ENCODE peak calls at places on chromosomes 7 and 10, in ten cellular contexts. One of them, this sample, is unnamed.

GRCh38 chr7:107958764-107959526 is 44.0 kb downstream of the LAMB1 start:
- DNase-seq in lower lobe of right lung: no peak
- DNase-seq in right lobe of liver: no peak
- DNase-seq in OCI-LY7: no peak
- DNase-seq in left ventricle myocardium inferior: no peak
- DNase-seq in transverse colon: no peak
- DNase-seq in mucosa of descending colon: no peak
- DNase-seq in gastrocnemius medialis: peak; percentile 24
- DNase-seq in prostate gland: no peak
- DNase-seq in upper lobe of right lung: no peak
- DNase-seq in this sample: no peak

GRCh38 chr10:89648074-89648473 is 3.0 kb upstream of the PANK1 start:
- DNase-seq in mucosa of descending colon: no peak
- DNase-seq in OCI-LY7: no peak
- DNase-seq in transverse colon: no peak
- DNase-seq in prostate gland: no peak
- DNase-seq in right lobe of liver: peak; percentile 57
- DNase-seq in left ventricle myocardium inferior: peak; percentile 27
- DNase-seq in upper lobe of right lung: no peak
- DNase-seq in gastrocnemius medialis: peak; percentile 85
- DNase-seq in lower lobe of right lung: no peak
- DNase-seq in this sample: no peak

GRCh38 chr7:117929217-117929616 is 56.0 kb upstream of the CTTNBP2 start:
- DNase-seq in transverse colon: no peak
- DNase-seq in mucosa of descending colon: no peak
- DNase-seq in upper lobe of right lung: no peak
- DNase-seq in gastrocnemius medialis: no peak
- DNase-seq in right lobe of liver: no peak
- DNase-seq in OCI-LY7: no peak
- DNase-seq in prostate gland: no peak
- DNase-seq in lower lobe of right lung: no peak
- DNase-seq in left ventricle myocardium inferior: no peak
- DNase-seq in this sample: no peak

GRCh38 chr7:1448958-1449357 is 10.3 kb downstream of the MICALL2 start:
- DNase-seq in right lobe of liver: no peak
- DNase-seq in transverse colon: no peak
- DNase-seq in mucosa of descending colon: no peak
- DNase-seq in lower lobe of right lung: no peak
- DNase-seq in gastrocnemius medialis: no peak
- DNase-seq in prostate gland: no peak
- DNase-seq in OCI-LY7: no peak
- DNase-seq in upper lobe of right lung: no peak
- DNase-seq in left ventricle myocardium inferior: no peak
- DNase-seq in this sample: no peak

GRCh38 chr7:29812185-29812876 is 6.0 kb downstream of the WIPF3 start:
- DNase-seq in right lobe of liver: no peak
- DNase-seq in transverse colon: no peak
- DNase-seq in prostate gland: no peak
- DNase-seq in upper lobe of right lung: no peak
- DNase-seq in left ventricle myocardium inferior: no peak
- DNase-seq in lower lobe of right lung: no peak
- DNase-seq in OCI-LY7: no peak
- DNase-seq in mucosa of descending colon: no peak
- DNase-seq in gastrocnemius medialis: no peak
- DNase-seq in this sample: no peak

GRCh38 chr7:105097619-105098018 is 83.6 kb downstream of the KMT2E start:
- DNase-seq in upper lobe of right lung: no peak
- DNase-seq in mucosa of descending colon: no peak
- DNase-seq in left ventricle myocardium inferior: no peak
- DNase-seq in OCI-LY7: no peak
- DNase-seq in transverse colon: no peak
- DNase-seq in right lobe of liver: no peak
- DNase-seq in lower lobe of right lung: no peak
- DNase-seq in gastrocnemius medialis: no peak
- DNase-seq in prostate gland: no peak
- DNase-seq in this sample: no peak

GRCh38 chr10:17273403-17273802 is 45.4 kb downstream of the VIM start:
- DNase-seq in transverse colon: no peak
- DNase-seq in prostate gland: no peak
- DNase-seq in mucosa of descending colon: no peak
- DNase-seq in left ventricle myocardium inferior: no peak
- DNase-seq in gastrocnemius medialis: no peak
- DNase-seq in upper lobe of right lung: no peak
- DNase-seq in lower lobe of right lung: no peak
- DNase-seq in OCI-LY7: no peak
- DNase-seq in right lobe of liver: no peak
- DNase-seq in this sample: no peak

GRCh38 chr7:139989366-139990141 is 73.2 kb downstream of the PARP12 start:
- DNase-seq in left ventricle myocardium inferior: no peak
- DNase-seq in gastrocnemius medialis: no peak
- DNase-seq in mucosa of descending colon: no peak
- DNase-seq in right lobe of liver: no peak
- DNase-seq in lower lobe of right lung: no peak
- DNase-seq in OCI-LY7: peak; percentile 55
- DNase-seq in transverse colon: no peak
- DNase-seq in prostate gland: no peak
- DNase-seq in upper lobe of right lung: no peak
- DNase-seq in this sample: no peak

GRCh38 chr7:123635551-123636359 is 19.9 kb upstream of the LMOD2 start:
- DNase-seq in right lobe of liver: no peak
- DNase-seq in transverse colon: no peak
- DNase-seq in gastrocnemius medialis: no peak
- DNase-seq in lower lobe of right lung: no peak
- DNase-seq in mucosa of descending colon: no peak
- DNase-seq in upper lobe of right lung: no peak
- DNase-seq in left ventricle myocardium inferior: no peak
- DNase-seq in prostate gland: no peak
- DNase-seq in OCI-LY7: peak; percentile 17
- DNase-seq in this sample: no peak

GRCh38 chr7:98993024-98993897 is 114.9 kb downstream of the TRRAP start:
- DNase-seq in lower lobe of right lung: no peak
- DNase-seq in gastrocnemius medialis: no peak
- DNase-seq in prostate gland: no peak
- DNase-seq in mucosa of descending colon: no peak
- DNase-seq in transverse colon: no peak
- DNase-seq in left ventricle myocardium inferior: no peak
- DNase-seq in right lobe of liver: peak; percentile 4
- DNase-seq in upper lobe of right lung: peak; percentile 57
- DNase-seq in OCI-LY7: no peak
- DNase-seq in this sample: no peak

GRCh38 chr7:137169282-137169698 is 174.2 kb downstream of the PTN start:
- DNase-seq in right lobe of liver: peak; percentile 69
- DNase-seq in mucosa of descending colon: no peak
- DNase-seq in lower lobe of right lung: no peak
- DNase-seq in gastrocnemius medialis: peak; percentile 3
- DNase-seq in transverse colon: peak; percentile 34
- DNase-seq in OCI-LY7: peak; percentile 3
- DNase-seq in left ventricle myocardium inferior: peak; percentile 46
- DNase-seq in upper lobe of right lung: peak; percentile 57
- DNase-seq in prostate gland: peak; percentile 21
- DNase-seq in this sample: no peak

GRCh38 chr10:60536529-60537114 is 146.9 kb upstream of the ANK3 start:
- DNase-seq in left ventricle myocardium inferior: no peak
- DNase-seq in right lobe of liver: no peak
- DNase-seq in mucosa of descending colon: no peak
- DNase-seq in OCI-LY7: no peak
- DNase-seq in gastrocnemius medialis: no peak
- DNase-seq in upper lobe of right lung: no peak
- DNase-seq in lower lobe of right lung: no peak
- DNase-seq in prostate gland: no peak
- DNase-seq in transverse colon: no peak
- DNase-seq in this sample: no peak

GRCh38 chr7:157526604-157527003 is 189.8 kb downstream of the DNAJB6 start:
- DNase-seq in prostate gland: no peak
- DNase-seq in right lobe of liver: peak; percentile 43
- DNase-seq in lower lobe of right lung: no peak
- DNase-seq in transverse colon: no peak
- DNase-seq in OCI-LY7: no peak
- DNase-seq in gastrocnemius medialis: no peak
- DNase-seq in left ventricle myocardium inferior: no peak
- DNase-seq in mucosa of descending colon: peak; percentile 45
- DNase-seq in upper lobe of right lung: peak; percentile 60
- DNase-seq in this sample: no peak

GRCh38 chr7:117123311-117123926 is 170.1 kb downstream of the ST7 start:
- DNase-seq in OCI-LY7: no peak
- DNase-seq in gastrocnemius medialis: no peak
- DNase-seq in transverse colon: no peak
- DNase-seq in left ventricle myocardium inferior: no peak
- DNase-seq in prostate gland: no peak
- DNase-seq in upper lobe of right lung: no peak
- DNase-seq in right lobe of liver: no peak
- DNase-seq in lower lobe of right lung: no peak
- DNase-seq in mucosa of descending colon: no peak
- DNase-seq in this sample: no peak

GRCh38 chr7:55513849-55514248 is 58.5 kb downstream of the VOPP1 start:
- DNase-seq in right lobe of liver: no peak
- DNase-seq in prostate gland: no peak
- DNase-seq in gastrocnemius medialis: no peak
- DNase-seq in mucosa of descending colon: no peak
- DNase-seq in transverse colon: no peak
- DNase-seq in upper lobe of right lung: no peak
- DNase-seq in left ventricle myocardium inferior: no peak
- DNase-seq in lower lobe of right lung: no peak
- DNase-seq in OCI-LY7: no peak
- DNase-seq in this sample: no peak

GRCh38 chr10:78398385-78398784 is 364.7 kb downstream of the RPS24 start:
- DNase-seq in right lobe of liver: no peak
- DNase-seq in prostate gland: no peak
- DNase-seq in gastrocnemius medialis: no peak
- DNase-seq in left ventricle myocardium inferior: no peak
- DNase-seq in OCI-LY7: no peak
- DNase-seq in mucosa of descending colon: no peak
- DNase-seq in transverse colon: no peak
- DNase-seq in lower lobe of right lung: no peak
- DNase-seq in upper lobe of right lung: no peak
- DNase-seq in this sample: no peak

DNA sequence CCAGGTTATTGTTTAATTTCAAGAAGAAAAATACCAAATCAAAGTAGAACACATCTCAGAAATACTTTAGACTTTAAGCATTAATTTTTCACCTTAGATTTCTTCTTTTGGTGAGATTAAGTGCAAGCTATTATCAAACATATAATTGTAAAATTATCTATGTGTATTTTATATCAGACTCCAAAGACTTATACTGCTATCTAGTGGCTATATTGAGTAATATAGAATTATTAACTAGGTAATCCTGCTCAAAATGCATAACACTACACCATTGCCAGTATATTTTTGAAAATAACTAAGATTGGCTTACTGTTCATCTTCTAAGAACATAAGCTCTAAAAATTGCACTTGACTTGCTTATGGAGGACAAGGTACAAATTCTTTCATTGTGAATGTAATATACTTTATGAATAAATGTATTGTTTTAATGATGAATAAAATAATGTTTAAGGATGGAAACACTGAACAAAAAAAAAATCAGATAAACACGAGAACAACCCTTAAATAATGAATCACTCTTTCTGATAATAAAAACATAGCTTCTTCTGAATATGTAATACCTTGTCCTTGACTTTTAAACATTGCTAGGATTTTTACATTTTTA is 86.7 kb upstream of the GNAI1 start:
- DNase-seq in gastrocnemius medialis: no peak
- DNase-seq in mucosa of descending colon: no peak
- DNase-seq in lower lobe of right lung: no peak
- DNase-seq in prostate gland: no peak
- DNase-seq in OCI-LY7: no peak
- DNase-seq in left ventricle myocardium inferior: no peak
- DNase-seq in right lobe of liver: no peak
- DNase-seq in upper lobe of right lung: no peak
- DNase-seq in transverse colon: no peak
- DNase-seq in this sample: no peak
- TF ChIP-seq CTCF in gastrocnemius medialis: no peak
- TF ChIP-seq CTCF in mucosa of descending colon: no peak
- TF ChIP-seq CTCF in lower lobe of right lung: peak; percentile 27
- TF ChIP-seq CTCF in prostate gland: peak; percentile 20
- TF ChIP-seq CTCF in OCI-LY7: peak; percentile 52
- TF ChIP-seq CTCF in left ventricle myocardium inferior: peak; percentile 36
- TF ChIP-seq CTCF in right lobe of liver: no peak
- TF ChIP-seq CTCF in upper lobe of right lung: peak; percentile 22
- TF ChIP-seq CTCF in transverse colon: no peak
- TF ChIP-seq CTCF in this sample: no peak

DNA sequence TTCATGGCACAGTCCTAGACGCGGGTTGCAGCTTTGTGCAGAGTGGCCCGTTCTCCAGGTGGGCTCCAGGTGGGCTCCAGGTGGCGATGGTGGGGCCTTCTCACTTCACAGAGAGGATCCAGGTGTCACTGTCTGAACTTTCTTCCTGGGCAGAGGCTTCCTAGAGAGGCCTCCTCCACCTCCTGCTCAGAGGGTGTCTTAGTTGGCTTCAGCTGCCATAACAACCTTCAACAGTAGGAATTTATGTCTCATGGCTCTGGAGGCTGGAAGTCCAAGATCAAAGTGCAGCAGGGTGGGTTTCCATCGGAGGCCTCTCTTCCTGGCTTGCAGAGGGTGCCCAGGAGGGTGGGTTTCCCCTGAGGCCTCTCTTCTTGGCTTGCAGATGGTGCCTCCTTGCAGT is 125.1 kb downstream of the GLRX3 start:
- DNase-seq in mucosa of descending colon: no peak
- DNase-seq in gastrocnemius medialis: no peak
- DNase-seq in right lobe of liver: no peak
- DNase-seq in left ventricle myocardium inferior: no peak
- DNase-seq in upper lobe of right lung: no peak
- DNase-seq in lower lobe of right lung: no peak
- DNase-seq in transverse colon: no peak
- DNase-seq in prostate gland: no peak
- DNase-seq in OCI-LY7: no peak
- DNase-seq in this sample: no peak
- H3K9me3 ChIP-seq in mucosa of descending colon: no peaks in the 10 kb centered on the region
- H3K9me3 ChIP-seq in gastrocnemius medialis: no peaks in the 10 kb centered on the region
- H3K9me3 ChIP-seq in right lobe of liver: no peaks in the 10 kb centered on the region
- H3K9me3 ChIP-seq in left ventricle myocardium inferior: peaks cover 5% of the 10 kb centered on the region
- H3K9me3 ChIP-seq in upper lobe of right lung: no peaks in the 10 kb centered on the region
- H3K9me3 ChIP-seq in lower lobe of right lung: no peaks in the 10 kb centered on the region
- H3K9me3 ChIP-seq in transverse colon: no peaks in the 10 kb centered on the region
- H3K9me3 ChIP-seq in prostate gland: no peaks in the 10 kb centered on the region
- H3K9me3 ChIP-seq in OCI-LY7: no peaks in the 10 kb centered on the region
- H3K9me3 ChIP-seq in this sample: no peaks in the 10 kb centered on the region

GRCh38 chr10:14736600-14737081 is 38.1 kb downstream of the FAM107B start:
- DNase-seq in upper lobe of right lung: no peak
- DNase-seq in mucosa of descending colon: no peak
- DNase-seq in transverse colon: no peak
- DNase-seq in right lobe of liver: no peak
- DNase-seq in gastrocnemius medialis: no peak
- DNase-seq in lower lobe of right lung: no peak
- DNase-seq in left ventricle myocardium inferior: peak; percentile 33
- DNase-seq in OCI-LY7: peak; percentile 83
- DNase-seq in prostate gland: no peak
- DNase-seq in this sample: no peak
- TF ChIP-seq CTCF in upper lobe of right lung: no peak
- TF ChIP-seq CTCF in mucosa of descending colon: no peak
- TF ChIP-seq CTCF in transverse colon: no peak
- TF ChIP-seq CTCF in right lobe of liver: no peak
- TF ChIP-seq CTCF in gastrocnemius medialis: no peak
- TF ChIP-seq CTCF in lower lobe of right lung: no peak
- TF ChIP-seq CTCF in left ventricle myocardium inferior: peak; percentile 22
- TF ChIP-seq CTCF in OCI-LY7: peak; percentile 21
- TF ChIP-seq CTCF in prostate gland: no peak
- TF ChIP-seq CTCF in this sample: no peak

DNA sequence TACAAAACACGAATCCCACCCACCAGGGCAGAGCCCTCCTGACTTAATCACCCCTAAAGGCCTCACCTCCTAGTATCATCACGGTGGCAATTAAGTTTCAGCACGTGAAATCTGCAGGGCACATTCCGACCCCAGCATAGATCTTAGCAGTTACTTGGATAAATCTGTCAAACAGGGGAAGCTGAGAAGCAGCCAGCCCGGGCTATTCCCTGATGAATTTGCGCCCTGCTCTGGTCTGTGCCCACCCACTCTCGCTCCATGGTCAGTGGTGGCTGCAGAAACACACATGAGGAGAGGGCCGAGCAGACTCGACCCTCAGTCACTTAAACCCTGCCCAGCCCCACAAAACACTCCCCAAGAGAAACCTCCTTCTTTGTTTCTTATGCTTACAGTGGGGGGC is 28.7 kb downstream of the INSIG1 start:
- DNase-seq in lower lobe of right lung: no peak
- DNase-seq in right lobe of liver: no peak
- DNase-seq in mucosa of descending colon: no peak
- DNase-seq in gastrocnemius medialis: no peak
- DNase-seq in transverse colon: no peak
- DNase-seq in left ventricle myocardium inferior: no peak
- DNase-seq in prostate gland: no peak
- DNase-seq in OCI-LY7: no peak
- DNase-seq in upper lobe of right lung: no peak
- DNase-seq in this sample: no peak
- H3K9me3 ChIP-seq in lower lobe of right lung: no peaks in the 10 kb centered on the region
- H3K9me3 ChIP-seq in right lobe of liver: no peaks in the 10 kb centered on the region
- H3K9me3 ChIP-seq in mucosa of descending colon: no peaks in the 10 kb centered on the region
- H3K9me3 ChIP-seq in gastrocnemius medialis: no peaks in the 10 kb centered on the region
- H3K9me3 ChIP-seq in transverse colon: no peaks in the 10 kb centered on the region
- H3K9me3 ChIP-seq in left ventricle myocardium inferior: no peaks in the 10 kb centered on the region
- H3K9me3 ChIP-seq in prostate gland: no peaks in the 10 kb centered on the region
- H3K9me3 ChIP-seq in OCI-LY7: no peaks in the 10 kb centered on the region
- H3K9me3 ChIP-seq in upper lobe of right lung: no peaks in the 10 kb centered on the region
- H3K9me3 ChIP-seq in this sample: no peaks in the 10 kb centered on the region